ENCODE peak calls at places on chromosomes 11 and 22, in six cellular contexts. F is nephron progenitor cell, E is AG20443, V is DMS 273 treated with DMSO at 0.1 percent for 48 hours, K is colonic mucosa, D is ACHN. A is an unnamed sample.

GRCh38 chr11:619625-620050 is 3.9 kb upstream of the IRF7 start:
- DNase-seq in F (no peak), E (no peak), V (no peak), K (no peak), D (no peak), A (peak; percentile 48)

GRCh38 chr22:30602049-30602448 is 4.9 kb upstream of the TCN2 start:
- DNase-seq in F (no peak), E (no peak), V (no peak), K (peak; percentile 32), D (peak; percentile 55), A (no peak)

GRCh38 chr11:99170606-99171005 is 149.9 kb downstream of the CNTN5 start:
- DNase-seq in F (no peak), E (no peak), V (no peak), K (no peak), D (no peak), A (no peak)

GRCh38 chr11:28296426-28296825 is 188.2 kb downstream of the METTL15 start:
- DNase-seq in F (no peak), E (no peak), V (no peak), K (no peak), D (no peak), A (no peak)

GRCh38 chr11:7520981-7521487 is 7.2 kb downstream of the PPFIBP2 start:
- DNase-seq in F (no peak), E (no peak), V (no peak), K (no peak), D (no peak), A (no peak)

GRCh38 chr11:12224537-12224893 is 114.1 kb downstream of the MICAL2 start:
- DNase-seq in F (no peak), E (no peak), V (no peak), K (peak; percentile 64), D (no peak), A (peak; percentile 59)

GRCh38 chr11:30143098-30143705 is 87.6 kb upstream of the FSHB start:
- DNase-seq in F (peak; percentile 26), E (peak; percentile 51), V (no peak), K (no peak), D (peak; percentile 49), A (no peak)

GRCh38 chr11:75867778-75868374 is 52.9 kb downstream of the UVRAG start:
- DNase-seq in F (peak; percentile 47), E (peak; percentile 63), V (peak; percentile 1), K (peak; percentile 47), D (peak; percentile 46), A (no peak)

GRCh38 chr11:35334385-35335090 is 84.8 kb downstream of the SLC1A2 start:
- DNase-seq in F (no peak), E (no peak), V (no peak), K (no peak), D (no peak), A (no peak)

GRCh38 chr11:110431212-110432073 is 1.7 kb downstream of the FDX1 start:
- DNase-seq in F (no peak), E (no peak), V (no peak), K (no peak), D (no peak), A (no peak)

GRCh38 chr11:82308979-82309378 is 424.7 kb downstream of the FAM181B start:
- DNase-seq in F (no peak), E (no peak), V (no peak), K (no peak), D (no peak), A (no peak)

GRCh38 chr11:68692115-68692514 is 7.8 kb downstream of the GAL start:
- DNase-seq in F (no peak), E (no peak), V (no peak), K (no peak), D (no peak), A (no peak)

A was measured in left lobe of liver.